ENCODE peak calls at places on chromosomes 5 and 9, in four cellular contexts. One of them, this sample, is unnamed.

GRCh38 chr9:13427587-13427986 is 148.1 kb upstream of the MPDZ start:
- DNase-seq in HepG2: peak; percentile 14
- DNase-seq in uterus: no peak
- DNase-seq in pancreas: no peak
- DNase-seq in this sample: no peak

GRCh38 chr9:7341571-7341970 is 458.0 kb downstream of the DMAC1 start:
- DNase-seq in uterus: no peak
- DNase-seq in HepG2: no peak
- DNase-seq in pancreas: no peak
- DNase-seq in this sample: no peak

GRCh38 chr5:669111-669841 is 23.9 kb downstream of the TPPP start:
- DNase-seq in pancreas: peak; percentile 48
- DNase-seq in uterus: no peak
- DNase-seq in HepG2: peak; percentile 20
- DNase-seq in this sample: peak; percentile 44

GRCh38 chr5:64958757-64959391 is 190.1 kb downstream of the CWC27 start:
- DNase-seq in pancreas: no peak
- DNase-seq in HepG2: peak; percentile 11
- DNase-seq in uterus: no peak
- DNase-seq in this sample: no peak

GRCh38 chr5:150119421-150120061 is 33.2 kb upstream of the CSF1R start:
- DNase-seq in pancreas: no peak
- DNase-seq in HepG2: no peak
- DNase-seq in uterus: peak; percentile 15
- DNase-seq in this sample: peak; percentile 25

GRCh38 chr5:92460505-92460904 is 1077.4 kb upstream of the ARRDC3 start:
- DNase-seq in HepG2: no peak
- DNase-seq in uterus: no peak
- DNase-seq in pancreas: no peak
- DNase-seq in this sample: no peak

GRCh38 chr5:98468188-98468869 is 305.1 kb upstream of the RGMB start:
- DNase-seq in pancreas: no peak
- DNase-seq in HepG2: no peak
- DNase-seq in uterus: no peak
- DNase-seq in this sample: no peak

GRCh38 chr5:37951946-37952721 is 112.3 kb upstream of the GDNF start:
- DNase-seq in pancreas: no peak
- DNase-seq in HepG2: no peak
- DNase-seq in uterus: no peak
- DNase-seq in this sample: no peak

GRCh38 chr9:118423021-118423420 is 718.8 kb downstream of the TLR4 start:
- DNase-seq in pancreas: no peak
- DNase-seq in HepG2: no peak
- DNase-seq in uterus: no peak
- DNase-seq in this sample: no peak

GRCh38 chr9:130707225-130707976 is 13.8 kb downstream of the EXOSC2 start:
- DNase-seq in uterus: peak; percentile 52
- DNase-seq in HepG2: peak; percentile 63
- DNase-seq in pancreas: peak; percentile 69
- DNase-seq in this sample: peak; percentile 61

GRCh38 chr5:125485003-125485641 is 738.7 kb upstream of the ZNF608 start:
- DNase-seq in uterus: peak; percentile 51
- DNase-seq in pancreas: peak; percentile 22
- DNase-seq in HepG2: no peak
- DNase-seq in this sample: peak; percentile 22

GRCh38 chr9:37994639-37995347 is 74.2 kb downstream of the SHB start:
- DNase-seq in pancreas: peak; percentile 50
- DNase-seq in uterus: peak; percentile 45
- DNase-seq in HepG2: no peak
- DNase-seq in this sample: peak; percentile 89

GRCh38 chr5:66915531-66915930 is 281.1 kb downstream of the CD180 start:
- DNase-seq in uterus: no peak
- DNase-seq in pancreas: no peak
- DNase-seq in HepG2: no peak
- DNase-seq in this sample: no peak

DNA sequence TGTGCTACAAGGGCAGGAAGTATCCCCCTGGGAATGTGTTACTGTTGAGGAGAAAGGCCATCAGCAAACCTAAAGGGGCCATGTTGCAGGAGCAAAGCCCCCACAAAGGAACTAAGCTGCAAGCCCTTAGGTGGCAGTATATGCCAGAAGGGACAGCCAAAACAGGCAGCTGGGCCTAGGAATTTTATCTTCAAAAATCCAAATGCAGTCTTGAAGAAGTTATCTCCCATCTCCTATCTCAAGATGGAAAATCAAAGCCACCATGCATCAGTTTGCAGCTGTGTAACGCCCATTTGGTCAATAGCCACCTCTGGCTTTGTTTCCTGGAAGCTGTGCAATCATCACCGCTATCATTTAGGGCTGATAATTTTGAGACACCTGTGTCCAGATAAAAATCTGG is 400.3 kb downstream of the ARHGEF28 start:
- DNase-seq in pancreas: no peak
- DNase-seq in HepG2: no peak
- DNase-seq in uterus: no peak
- DNase-seq in this sample: no peak
- TF ChIP-seq CTCF in pancreas: no peak
- TF ChIP-seq CTCF in HepG2: no peak
- TF ChIP-seq CTCF in uterus: no peak
- TF ChIP-seq CTCF in this sample: no peak

GRCh38 chr5:153496835-153497234 is 6.4 kb downstream of the GRIA1 start:
- DNase-seq in HepG2: no peak
- DNase-seq in pancreas: no peak
- DNase-seq in uterus: no peak
- DNase-seq in this sample: no peak
- TF ChIP-seq CTCF in HepG2: peak; percentile 46
- TF ChIP-seq CTCF in pancreas: no peak
- TF ChIP-seq CTCF in uterus: no peak
- TF ChIP-seq CTCF in this sample: peak; percentile 72

DNA sequence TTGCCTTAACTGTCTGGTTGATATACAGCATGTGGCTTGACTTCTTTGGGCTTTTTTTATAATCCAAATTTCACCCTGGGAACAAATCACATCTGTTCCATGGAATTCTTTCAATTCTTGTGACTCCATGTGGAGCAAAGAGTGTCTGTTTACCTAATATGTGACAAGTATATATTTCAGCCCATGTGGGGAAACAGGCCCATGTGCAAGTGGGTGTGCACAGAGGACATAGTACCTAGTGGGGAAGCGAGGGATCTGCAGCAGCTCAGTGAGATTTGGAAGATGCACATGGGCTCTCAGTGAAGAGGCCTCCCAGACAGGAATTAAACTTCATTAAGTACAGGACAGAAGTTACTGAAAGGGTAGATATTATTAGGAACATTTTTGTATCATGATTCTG is 181.0 kb downstream of the SLC12A2 start:
- DNase-seq in HepG2: no peak
- DNase-seq in uterus: no peak
- DNase-seq in pancreas: no peak
- DNase-seq in this sample: no peak
- TF ChIP-seq CTCF in HepG2: no peak
- TF ChIP-seq CTCF in uterus: no peak
- TF ChIP-seq CTCF in pancreas: no peak
- TF ChIP-seq CTCF in this sample: no peak

DNA sequence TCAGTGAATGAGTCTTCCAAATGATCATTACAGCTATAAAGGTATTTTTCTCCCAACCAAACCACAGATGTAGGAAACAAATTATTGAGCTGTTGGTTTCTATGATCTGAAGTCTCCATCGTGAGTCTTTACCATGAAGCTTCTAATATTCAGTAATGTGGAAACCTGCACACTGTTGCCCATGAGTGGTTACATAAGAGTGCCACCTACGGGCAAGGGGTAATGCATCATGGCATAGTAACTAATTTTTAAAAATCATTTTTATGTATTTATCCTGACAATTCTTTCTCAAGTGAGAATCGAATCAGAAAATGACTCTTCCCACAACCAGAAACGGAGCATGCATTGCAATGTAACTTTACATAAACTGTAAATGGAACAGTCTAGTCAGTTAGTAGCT is 282.5 kb upstream of the SMARCA2 start:
- DNase-seq in pancreas: no peak
- DNase-seq in uterus: no peak
- DNase-seq in HepG2: no peak
- DNase-seq in this sample: no peak
- TF ChIP-seq CTCF in pancreas: no peak
- TF ChIP-seq CTCF in uterus: no peak
- TF ChIP-seq CTCF in HepG2: no peak
- TF ChIP-seq CTCF in this sample: no peak

GRCh38 chr5:36659406-36659805 is 53.0 kb downstream of the SLC1A3 start:
- DNase-seq in pancreas: no peak
- DNase-seq in uterus: no peak
- DNase-seq in HepG2: no peak
- DNase-seq in this sample: no peak

GRCh38 chr5:36662291-36662851 is 56.0 kb downstream of the SLC1A3 start:
- DNase-seq in pancreas: no peak
- DNase-seq in HepG2: no peak
- DNase-seq in uterus: no peak
- DNase-seq in this sample: no peak

GRCh38 chr5:36660397-36661049 is 54.1 kb downstream of the SLC1A3 start:
- DNase-seq in uterus: no peak
- DNase-seq in HepG2: no peak
- DNase-seq in pancreas: no peak
- DNase-seq in this sample: no peak

GRCh38 chr5:36664762-36665161 is 58.4 kb downstream of the SLC1A3 start:
- DNase-seq in pancreas: no peak
- DNase-seq in uterus: no peak
- DNase-seq in HepG2: no peak
- DNase-seq in this sample: no peak

GRCh38 chr5:36661446-36662220 is 55.2 kb downstream of the SLC1A3 start:
- DNase-seq in uterus: no peak
- DNase-seq in pancreas: no peak
- DNase-seq in HepG2: no peak
- DNase-seq in this sample: no peak
- TF ChIP-seq CTCF in uterus: no peak
- TF ChIP-seq CTCF in pancreas: no peak
- TF ChIP-seq CTCF in HepG2: no peak
- TF ChIP-seq CTCF in this sample: no peak

DNA sequence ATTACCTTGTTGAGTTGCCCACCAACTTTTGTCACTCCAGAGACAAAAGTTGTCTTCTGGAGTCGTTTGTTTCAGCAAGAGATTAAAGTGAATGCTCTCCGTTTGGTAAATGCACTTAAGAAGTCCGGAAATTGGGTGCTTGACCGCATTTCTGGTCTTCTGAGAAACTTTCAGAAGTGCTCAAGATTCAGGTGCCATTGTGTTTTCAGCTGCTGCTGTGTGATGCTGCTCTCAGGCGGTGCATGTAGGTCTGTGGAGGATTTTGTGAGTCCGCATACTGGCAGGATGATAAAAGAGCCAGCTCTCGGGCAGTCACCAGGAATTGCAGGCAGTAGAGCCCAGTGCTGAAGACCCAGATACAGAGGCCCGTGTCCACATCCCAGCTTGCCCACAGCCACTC is 5.9 kb upstream of the NFIL3 start:
- DNase-seq in HepG2: no peak
- DNase-seq in pancreas: no peak
- DNase-seq in uterus: no peak
- DNase-seq in this sample: no peak
- TF ChIP-seq CTCF in HepG2: no peak
- TF ChIP-seq CTCF in pancreas: no peak
- TF ChIP-seq CTCF in uterus: no peak
- TF ChIP-seq CTCF in this sample: no peak

GRCh38 chr5:44900273-44900954 is 91.7 kb downstream of the MRPS30 start:
- DNase-seq in HepG2: no peak
- DNase-seq in pancreas: no peak
- DNase-seq in uterus: no peak
- DNase-seq in this sample: no peak
- TF ChIP-seq CTCF in HepG2: no peak
- TF ChIP-seq CTCF in pancreas: no peak
- TF ChIP-seq CTCF in uterus: no peak
- TF ChIP-seq CTCF in this sample: no peak

GRCh38 chr9:126886897-126887296 is 26.5 kb downstream of the ZBTB34 start:
- DNase-seq in HepG2: no peak
- DNase-seq in uterus: no peak
- DNase-seq in pancreas: no peak
- DNase-seq in this sample: no peak

GRCh38 chr9:126882746-126883145 is 22.3 kb downstream of the ZBTB34 start:
- DNase-seq in pancreas: no peak
- DNase-seq in HepG2: no peak
- DNase-seq in uterus: no peak
- DNase-seq in this sample: no peak

GRCh38 chr9:126883636-126884035 is 23.2 kb downstream of the ZBTB34 start:
- DNase-seq in uterus: no peak
- DNase-seq in pancreas: no peak
- DNase-seq in HepG2: no peak
- DNase-seq in this sample: no peak

GRCh38 chr9:126885089-126885753 is 24.8 kb downstream of the ZBTB34 start:
- DNase-seq in uterus: no peak
- DNase-seq in pancreas: no peak
- DNase-seq in HepG2: peak; percentile 84
- DNase-seq in this sample: no peak

DNA sequence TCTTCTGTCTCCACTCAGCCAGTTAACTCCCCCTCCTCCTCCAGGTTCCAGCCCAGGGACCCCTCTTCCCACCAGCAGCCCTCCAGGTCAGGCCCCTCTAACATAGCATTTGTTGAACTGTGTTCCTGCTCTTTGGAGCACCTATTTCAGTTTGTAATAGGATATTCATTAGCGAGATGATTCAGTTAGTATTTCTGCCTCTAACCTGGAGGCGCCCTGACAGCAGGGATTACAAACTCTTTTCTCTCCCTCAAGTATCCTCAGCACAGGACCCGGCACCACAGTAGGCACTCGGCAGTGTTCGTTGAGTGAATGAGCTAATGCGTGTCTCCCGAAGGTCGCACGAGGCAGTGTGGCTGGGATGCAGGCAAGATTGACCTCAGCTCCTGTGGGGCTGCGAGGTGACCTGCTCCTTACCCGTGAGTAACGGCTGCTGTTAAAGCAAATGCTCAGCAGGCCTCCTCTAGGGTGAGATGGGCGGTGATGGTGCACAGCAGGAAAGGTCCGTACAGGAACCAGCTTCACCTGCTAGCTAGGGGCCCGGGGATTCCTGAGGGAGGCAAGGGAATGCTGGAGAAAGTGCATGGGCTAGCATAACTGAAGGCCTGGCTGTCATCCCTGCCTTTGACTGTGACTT is 25.9 kb downstream of the ZBTB34 start:
- DNase-seq in pancreas: no peak
- DNase-seq in HepG2: no peak
- DNase-seq in uterus: no peak
- DNase-seq in this sample: no peak
- TF ChIP-seq CTCF in pancreas: no peak
- TF ChIP-seq CTCF in HepG2: no peak
- TF ChIP-seq CTCF in uterus: no peak
- TF ChIP-seq CTCF in this sample: no peak

GRCh38 chr9:36091028-36091953 is 45.2 kb upstream of the GLIPR2 start:
- DNase-seq in HepG2: peak; percentile 63
- DNase-seq in pancreas: peak; percentile 46
- DNase-seq in uterus: no peak
- DNase-seq in this sample: peak; percentile 32
- TF ChIP-seq CTCF in HepG2: no peak
- TF ChIP-seq CTCF in pancreas: no peak
- TF ChIP-seq CTCF in uterus: no peak
- TF ChIP-seq CTCF in this sample: no peak

This sample was measured in heart left ventricle.